ENCODE peak calls at places on chromosomes 1 and 21, in eight cellular contexts. L is amniotic stem cell; U is posterior cingulate gyrus; W is activated T-cell treated with anti-CD3 and anti-CD28 coated beads for 1 hour; D is NCI-H446; O is mammary epithelial cell; E is effector memory CD8-positive, alpha-beta T cell; I is stimulated activated CD8-positive, alpha-beta memory T cell treated with anti-CD3 and anti-CD28 coated beads, Interleukin-15, amount 100 ng/mL, for 1 hour. G is an unnamed sample.

GRCh38 chr1:217718873-217719272 is 87.7 kb downstream of the SPATA17 start:
- DNase-seq in W (no peak), D (no peak), L (no peak), E (no peak), O (peak), U (no peak), I (no peak), G (no peak)

GRCh38 chr1:31687601-31688000 is 16.2 kb downstream of the COL16A1 start:
- DNase-seq in I (no peak), E (no peak), U (no peak), L (no peak), W (no peak), O (no peak), D (no peak), G (no peak)

GRCh38 chr1:165403835-165404482 is 41.0 kb downstream of the RXRG start:
- DNase-seq in W (no peak), L (no peak), O (peak), D (no peak), U (no peak), I (no peak), E (no peak), G (no peak)

GRCh38 chr21:29849735-29850176 is 90.0 kb downstream of the GRIK1 start:
- DNase-seq in O (peak), D (peak), W (peak), U (no peak), I (peak), L (peak), E (no peak), G (no peak)

GRCh38 chr1:36248250-36248894 is 24.1 kb downstream of the THRAP3 start:
- DNase-seq in L (peak), I (no peak), W (no peak), U (no peak), O (peak), D (no peak), E (no peak), G (no peak)

GRCh38 chr1:204207136-204207616 is 6.6 kb downstream of the GOLT1A start:
- DNase-seq in W (peak), L (peak), D (peak), U (peak), O (peak), E (peak), I (peak), G (peak)

GRCh38 chr1:173122958-173123852 is 72.5 kb upstream of the TNFSF18 start:
- DNase-seq in E (no peak), U (no peak), O (peak), D (no peak), W (no peak), L (peak), I (no peak), G (no peak)

GRCh38 chr1:15948091-15948591 is 27.8 kb downstream of the ZBTB17 start:
- DNase-seq in I (no peak), O (no peak), L (no peak), W (no peak), E (no peak), D (no peak), U (no peak), G (no peak)

GRCh38 chr1:182595641-182596240 is 6.7 kb upstream of the RNASEL start:
- DNase-seq in O (peak), I (peak), L (peak), W (peak), U (peak), E (peak), D (peak), G (peak)

GRCh38 chr1:177256153-177256814 is 85.5 kb downstream of the BRINP2 start:
- DNase-seq in U (peak), I (no peak), D (no peak), O (peak), L (no peak), W (no peak), E (no peak), G (no peak)

GRCh38 chr1:8194481-8195227 is 123.3 kb upstream of the SLC45A1 start:
- DNase-seq in I (no peak), U (no peak), W (no peak), L (no peak), D (no peak), O (peak), E (no peak), G (no peak)

GRCh38 chr1:238052496-238053266 is 162.0 kb upstream of the ZP4 start:
- DNase-seq in I (no peak), O (peak), E (no peak), W (no peak), D (no peak), L (no peak), U (no peak), G (no peak)

GRCh38 chr1:236773919-236774318 is 21.2 kb upstream of the MTR start:
- DNase-seq in L (no peak), D (no peak), E (no peak), U (no peak), W (no peak), O (no peak), I (no peak), G (no peak)

GRCh38 chr1:206631085-206631509 is 4.2 kb upstream of the DYRK3 start:
- DNase-seq in L (no peak), E (no peak), U (no peak), O (peak), I (no peak), D (peak), W (no peak), G (no peak)

GRCh38 chr1:34354367-34354766 is 177.7 kb downstream of the C1orf94 start:
- DNase-seq in I (no peak), L (no peak), D (no peak), O (no peak), E (no peak), W (no peak), U (no peak), G (no peak)

GRCh38 chr1:172777767-172778166 is 118.9 kb downstream of the FASLG start:
- DNase-seq in I (no peak), O (no peak), D (no peak), W (no peak), U (no peak), E (no peak), L (no peak), G (no peak)

GRCh38 chr1:39788758-39789570 is at the start of gene BMP8B:
- DNase-seq in I (no peak), E (peak), O (peak), L (no peak), U (no peak), D (no peak), W (peak), G (peak)

GRCh38 chr1:11550664-11551283 is 71.8 kb downstream of the DISP3 start:
- DNase-seq in E (no peak), D (no peak), U (no peak), O (peak), L (peak), I (no peak), W (no peak), G (peak)

GRCh38 chr1:157878059-157878458 is 36.5 kb upstream of the CD5L start:
- DNase-seq in U (no peak), E (no peak), W (no peak), I (no peak), O (peak), D (peak), L (no peak), G (no peak)